ENCODE peak calls at places on chromosomes 12 and 14, in seven cellular contexts. Q is adrenal gland, J is fibroblast of pulmonary artery, K is A673, I is heart right ventricle, C is right lobe of liver, P is PC-9. B is an unnamed sample.

GRCh38 chr12:47860279-47860841 is 40.7 kb upstream of the HDAC7 start:
- DNase-seq in J (no peak), Q (peak), C (no peak), P (no peak), K (no peak), I (no peak), B (no peak)

GRCh38 chr14:29536886-29537511 is 390.6 kb downstream of the PRKD1 start:
- DNase-seq in C (no peak), Q (no peak), I (no peak), J (peak), K (peak), P (no peak), B (peak)

GRCh38 chr12:125240717-125241116 is 175.5 kb downstream of the AACS start:
- DNase-seq in I (no peak), Q (no peak), P (no peak), J (no peak), C (no peak), K (no peak), B (no peak)

GRCh38 chr14:90698379-90698869 is 117.8 kb downstream of the TTC7B start:
- DNase-seq in J (peak), K (peak), C (peak), P (no peak), I (peak), Q (peak), B (peak)

GRCh38 chr14:34604990-34605389 is 25.0 kb downstream of the SNX6 start:
- DNase-seq in C (no peak), P (no peak), Q (no peak), J (peak), K (no peak), I (no peak), B (peak)

GRCh38 chr14:93100098-93100497 is 15.6 kb downstream of the ITPK1 start:
- DNase-seq in C (no peak), I (no peak), P (no peak), K (no peak), Q (no peak), J (no peak), B (no peak)

GRCh38 chr12:56818629-56819028 is 55.5 kb downstream of the HSD17B6 start:
- DNase-seq in I (no peak), K (no peak), C (no peak), J (no peak), Q (no peak), P (no peak), B (no peak)

GRCh38 chr12:49187184-49187583 is 1.7 kb downstream of the TUBA1A start:
- DNase-seq in J (peak), C (no peak), Q (peak), P (no peak), I (peak), K (peak), B (peak)

GRCh38 chr12:47868552-47869031 is 36.2 kb downstream of the VDR start:
- DNase-seq in K (no peak), I (no peak), Q (no peak), J (no peak), P (no peak), C (no peak), B (no peak)

GRCh38 chr12:109174468-109174867 is 58.1 kb downstream of the ACACB start:
- DNase-seq in K (no peak), Q (no peak), P (no peak), I (no peak), C (no peak), J (no peak), B (no peak)

GRCh38 chr12:12915654-12916053 is 24.3 kb downstream of the GPRC5A start:
- DNase-seq in K (no peak), Q (no peak), I (no peak), C (no peak), P (no peak), J (no peak), B (no peak)

GRCh38 chr12:66708704-66709443 is 30.0 kb upstream of the GRIP1 start:
- DNase-seq in P (no peak), Q (no peak), I (no peak), J (peak), C (no peak), K (peak), B (peak)
- TF ChIP-seq CTCF in P (peak), Q (peak), I (peak), J (peak), C (peak), K (peak), B (peak)

GRCh38 chr12:117699118-117699517 is 269.7 kb downstream of the KSR2 start:
- DNase-seq in I (no peak), P (no peak), K (no peak), C (no peak), J (no peak), Q (no peak), B (no peak)

GRCh38 chr12:117695956-117696355 is 272.8 kb downstream of the KSR2 start:
- DNase-seq in K (no peak), Q (no peak), P (no peak), I (no peak), C (no peak), J (no peak), B (no peak)

GRCh38 chr12:117699575-117699974 is 269.2 kb downstream of the KSR2 start:
- DNase-seq in P (peak), C (no peak), K (no peak), J (no peak), Q (no peak), I (no peak), B (no peak)
- H3K4me3 ChIP-seq in P (no peak), C (no peak), K (no peak), J (no peak), Q (no peak), I (no peak), B (no peak)

DNA sequence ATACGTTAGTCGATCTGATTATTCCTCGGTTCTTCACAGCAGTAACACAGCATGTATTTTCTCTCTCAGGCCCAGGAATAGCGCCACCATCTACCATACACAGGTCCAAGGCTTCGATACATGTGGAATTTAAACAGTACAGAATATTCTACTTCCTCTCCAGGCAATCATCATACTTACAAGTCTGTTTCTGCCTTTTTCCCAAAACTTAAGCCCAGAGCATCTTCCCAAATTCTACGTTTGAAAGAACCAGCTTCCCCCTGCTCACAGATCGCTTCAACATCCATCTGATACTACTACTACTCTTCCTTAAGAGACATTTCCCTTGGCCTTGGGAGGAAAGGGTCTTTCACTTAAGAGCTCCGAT is 626 bp downstream of the TXNDC16 start:
- DNase-seq in I (no peak), C (no peak), K (peak), Q (peak), P (no peak), J (peak), B (peak)
- TF ChIP-seq CTCF in I (peak), C (peak), K (peak), Q (no peak), P (no peak), J (peak), B (peak)

GRCh38 chr14:50338547-50338946 is 26.4 kb downstream of the DMAC2L start:
- DNase-seq in C (no peak), I (no peak), Q (no peak), P (no peak), K (no peak), J (no peak), B (no peak)

GRCh38 chr14:50335989-50336391 is 23.9 kb downstream of the DMAC2L start:
- DNase-seq in J (peak), I (peak), P (no peak), C (peak), Q (peak), K (no peak), B (peak)

GRCh38 chr14:50335389-50335788 is 23.3 kb downstream of the DMAC2L start:
- DNase-seq in Q (no peak), J (peak), K (peak), P (no peak), C (peak), I (peak), B (peak)

GRCh38 chr14:50334211-50334610 is 22.1 kb downstream of the DMAC2L start:
- DNase-seq in P (no peak), K (no peak), J (no peak), C (no peak), Q (no peak), I (no peak), B (no peak)

DNA sequence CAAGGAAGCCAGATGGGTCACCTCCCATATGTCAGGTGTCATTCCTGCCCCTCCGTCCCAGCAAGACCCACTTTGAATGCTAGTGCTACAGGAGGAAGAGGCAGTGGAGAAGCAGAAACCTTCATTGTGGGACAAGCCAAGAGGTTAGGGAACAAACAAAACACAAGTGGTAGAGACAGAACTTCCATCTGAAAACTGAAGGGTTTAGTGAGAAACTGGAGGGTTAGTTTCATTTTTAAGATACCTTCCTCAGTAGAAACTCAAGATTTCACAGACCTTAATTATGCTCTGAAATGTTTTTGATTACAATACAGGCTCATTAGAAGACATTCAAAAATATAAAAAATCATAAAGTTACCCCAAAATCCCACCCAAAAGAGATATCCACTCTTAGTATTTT is 24.3 kb downstream of the DMAC2L start:
- DNase-seq in J (no peak), C (no peak), K (no peak), I (no peak), Q (no peak), P (no peak), B (no peak)
- H3K4me3 ChIP-seq in J (peak), C (no peak), K (no peak), I (no peak), Q (no peak), P (no peak), B (no peak)

DNA sequence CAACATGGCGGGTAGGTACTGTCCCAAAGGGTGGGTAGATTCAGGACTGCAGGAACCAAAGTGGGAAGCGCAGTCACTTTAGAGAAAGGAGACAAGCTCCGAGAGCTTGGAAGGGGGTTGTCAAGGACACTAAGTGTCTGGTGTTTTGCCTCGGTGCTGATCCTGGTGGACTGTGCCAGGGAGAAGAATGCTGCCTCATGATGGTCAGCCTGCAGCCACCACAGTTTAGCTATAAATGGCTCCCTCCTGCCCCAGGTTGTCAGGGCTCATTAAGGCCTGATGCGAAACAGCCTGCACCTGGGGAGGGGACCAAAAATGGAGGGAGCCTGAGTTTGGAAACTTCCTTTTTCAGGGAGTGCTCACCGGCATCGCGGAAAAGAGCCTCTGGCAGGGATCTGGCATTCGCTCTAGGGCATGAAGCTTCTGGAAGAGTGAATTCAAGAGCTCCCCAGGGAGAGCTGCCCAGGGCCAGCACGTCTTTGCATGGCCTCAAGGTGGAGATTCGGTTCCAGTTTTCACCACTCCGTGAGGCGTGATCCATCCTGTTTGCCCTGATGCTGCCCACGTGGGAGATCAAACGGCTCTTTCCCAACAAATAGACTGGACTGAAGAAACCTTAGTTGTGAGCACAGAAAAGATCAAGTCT is 164.0 kb downstream of the FOXN3 start:
- DNase-seq in P (no peak), Q (no peak), J (peak), C (peak), K (peak), I (no peak), B (peak)
- TF ChIP-seq CTCF in P (no peak), Q (no peak), J (no peak), C (peak), K (peak), I (no peak), B (peak)

GRCh38 chr14:104826197-104826857 is 25.4 kb downstream of the ZBTB42 start:
- DNase-seq in P (peak), C (peak), K (peak), J (peak), I (peak), Q (peak), B (peak)

GRCh38 chr14:104822821-104823615 is 22.1 kb downstream of the ZBTB42 start:
- DNase-seq in P (peak), C (no peak), K (no peak), I (no peak), Q (no peak), J (no peak), B (no peak)

GRCh38 chr14:104824353-104824997 is 23.6 kb downstream of the ZBTB42 start:
- DNase-seq in J (no peak), C (no peak), P (no peak), I (no peak), K (no peak), Q (no peak), B (no peak)

GRCh38 chr14:104827173-104828055 is 26.5 kb downstream of the ZBTB42 start:
- DNase-seq in Q (peak), I (no peak), J (peak), C (peak), K (peak), P (no peak), B (peak)

GRCh38 chr14:104826858-104827172 is 25.9 kb downstream of the ZBTB42 start:
- DNase-seq in C (no peak), P (no peak), Q (no peak), K (no peak), I (no peak), J (no peak), B (no peak)
- H3K4me3 ChIP-seq in C (peak), P (no peak), Q (no peak), K (peak), I (peak), J (peak), B (peak)

GRCh38 chr14:45068396-45068795 is 15.5 kb upstream of the PRPF39 start:
- DNase-seq in P (no peak), K (no peak), J (no peak), Q (no peak), I (no peak), C (no peak), B (no peak)
- TF ChIP-seq CTCF in P (no peak), K (no peak), J (no peak), Q (no peak), I (no peak), C (no peak), B (no peak)

GRCh38 chr14:24369463-24369862 is 1.5 kb downstream of the NFATC4 start:
- DNase-seq in P (no peak), C (no peak), K (no peak), I (no peak), Q (no peak), J (no peak), B (no peak)

GRCh38 chr14:24367506-24368214 is at the start of gene NFATC4:
- DNase-seq in Q (peak), J (peak), I (peak), P (peak), C (no peak), K (peak), B (peak)

GRCh38 chr14:24366664-24367505 is 1.1 kb upstream of the NFATC4 start:
- DNase-seq in J (peak), P (peak), I (peak), C (no peak), Q (peak), K (peak), B (peak)

GRCh38 chr14:24368562-24369252 is 723 bp downstream of the NFATC4 start:
- DNase-seq in Q (peak), K (peak), C (no peak), P (no peak), J (peak), I (peak), B (peak)

DNA sequence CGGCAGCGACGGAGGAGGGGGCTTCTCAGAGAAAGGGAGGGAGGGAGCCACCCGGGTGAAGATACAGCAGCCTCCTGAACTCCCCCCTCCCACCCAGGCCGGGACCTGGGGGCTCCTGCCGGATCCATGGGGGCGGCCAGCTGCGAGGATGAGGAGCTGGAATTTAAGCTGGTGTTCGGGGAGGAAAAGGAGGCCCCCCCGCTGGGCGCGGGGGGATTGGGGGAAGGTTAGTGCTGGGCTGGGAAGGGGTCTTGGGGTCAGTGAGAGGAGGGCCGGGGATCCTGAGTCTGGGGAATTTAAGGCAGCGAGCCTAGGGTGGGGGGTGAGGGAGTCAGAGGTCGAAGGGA is 204 bp downstream of the NFATC4 start:
- DNase-seq in P (no peak), Q (no peak), C (no peak), K (no peak), I (no peak), J (no peak), B (no peak)
- H3K4me3 ChIP-seq in P (peak), Q (peak), C (no peak), K (peak), I (peak), J (peak), B (peak)

GRCh38 chr12:132479938-132480619 is 9.9 kb upstream of the FBRSL1 start:
- DNase-seq in P (no peak), Q (no peak), K (no peak), J (no peak), C (peak), I (no peak), B (no peak)

GRCh38 chr12:132477703-132478432 is 12.1 kb upstream of the FBRSL1 start:
- DNase-seq in P (no peak), I (no peak), C (peak), Q (no peak), K (no peak), J (no peak), B (no peak)

GRCh38 chr12:132478433-132478803 is 11.5 kb upstream of the FBRSL1 start:
- DNase-seq in I (no peak), C (no peak), Q (no peak), J (no peak), K (no peak), P (no peak), B (no peak)

GRCh38 chr12:132479291-132479690 is 10.7 kb upstream of the FBRSL1 start:
- DNase-seq in P (no peak), J (no peak), I (no peak), K (no peak), C (peak), Q (no peak), B (no peak)

DNA sequence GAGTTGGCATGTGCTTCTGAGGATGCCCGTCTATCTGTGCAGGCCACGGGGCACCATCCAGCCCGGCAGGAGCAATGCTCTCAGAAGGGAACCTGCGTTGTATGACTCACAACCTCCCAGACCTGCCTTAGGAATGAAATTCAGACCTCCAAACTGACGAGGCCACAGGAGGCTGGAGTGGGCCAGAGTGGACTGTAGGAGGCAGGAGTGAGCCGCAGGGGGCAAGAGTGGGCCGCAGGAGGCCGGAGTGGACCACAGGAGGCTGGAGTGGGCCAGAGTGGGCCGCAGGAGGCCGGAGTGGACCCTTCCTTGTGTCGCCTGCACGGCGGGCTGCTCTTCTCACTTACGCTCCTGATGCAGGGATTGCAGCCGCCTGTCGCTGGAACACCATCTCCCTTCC is 11.1 kb upstream of the FBRSL1 start:
- DNase-seq in Q (no peak), C (no peak), K (no peak), I (no peak), P (no peak), J (no peak), B (peak)
- TF ChIP-seq CTCF in Q (no peak), C (no peak), K (no peak), I (no peak), P (peak), J (peak), B (peak)

DNA sequence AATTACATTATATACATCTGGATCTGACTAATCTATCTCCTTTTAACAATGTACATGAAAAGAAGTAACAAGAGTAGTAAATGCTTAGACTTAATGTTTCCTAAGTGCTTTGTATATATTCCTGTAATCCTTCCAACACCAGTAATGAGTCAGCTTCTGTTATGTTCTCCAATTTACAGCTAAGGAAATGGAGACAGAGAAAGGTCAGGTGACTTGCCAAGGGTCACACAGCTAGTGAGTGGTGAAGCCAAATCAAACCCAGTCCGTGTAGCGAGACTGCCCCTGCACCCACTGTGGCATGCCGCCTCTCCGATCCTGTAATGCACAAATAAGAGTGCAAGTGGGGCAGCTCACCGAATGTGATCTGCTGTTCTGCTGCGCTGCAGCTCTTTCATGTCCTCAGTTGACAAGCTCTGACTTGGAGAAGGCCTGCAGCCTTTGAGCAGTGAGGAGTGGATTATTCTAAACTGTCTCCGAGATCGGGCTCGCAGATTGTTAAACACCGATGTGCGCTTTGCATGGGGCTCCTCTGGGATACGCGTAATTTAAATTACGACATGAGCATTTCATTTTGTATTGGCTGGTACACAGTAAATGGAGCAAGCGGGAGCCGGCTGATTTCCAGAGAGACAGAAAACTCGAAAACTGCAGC is 65.1 kb upstream of the KTN1 start:
- DNase-seq in J (peak), I (no peak), Q (no peak), K (peak), P (no peak), C (no peak), B (peak)
- H3K4me3 ChIP-seq in J (no peak), I (no peak), Q (no peak), K (peak), P (no peak), C (no peak), B (no peak)

B was measured in choroid plexus epithelial cell.